ENCODE peak calls at places on chromosome 2, in six cellular contexts. One of them, this sample, is unnamed.

GRCh38 chr2:46304635-46305034 is 7.4 kb downstream of the EPAS1 start:
- DNase-seq in stimulated activated CD4-positive, alpha-beta T cell treated with anti-CD3 and anti-CD28 coated beads, Interleukin-1b, Interleukin-23, amount 100 ng/mL, for 4 hours: no peak
- DNase-seq in IMR-90: no peak
- DNase-seq in epithelial cell of proximal tubule: no peak
- DNase-seq in naive thymus-derived CD8-positive, alpha-beta T cell: peak
- DNase-seq in HTR-8/SVneo: no peak
- DNase-seq in this sample: no peak

GRCh38 chr2:73986085-73986680 is 1.5 kb downstream of the TET3 start:
- DNase-seq in stimulated activated CD4-positive, alpha-beta T cell treated with anti-CD3 and anti-CD28 coated beads, Interleukin-1b, Interleukin-23, amount 100 ng/mL, for 4 hours: no peak
- DNase-seq in IMR-90: no peak
- DNase-seq in epithelial cell of proximal tubule: no peak
- DNase-seq in naive thymus-derived CD8-positive, alpha-beta T cell: peak
- DNase-seq in HTR-8/SVneo: no peak
- DNase-seq in this sample: no peak

GRCh38 chr2:45008296-45009129 is 739 bp downstream of the SIX2 start:
- DNase-seq in stimulated activated CD4-positive, alpha-beta T cell treated with anti-CD3 and anti-CD28 coated beads, Interleukin-1b, Interleukin-23, amount 100 ng/mL, for 4 hours: no peak
- DNase-seq in IMR-90: peak
- DNase-seq in epithelial cell of proximal tubule: no peak
- DNase-seq in naive thymus-derived CD8-positive, alpha-beta T cell: no peak
- DNase-seq in HTR-8/SVneo: no peak
- DNase-seq in this sample: peak

GRCh38 chr2:136254681-136255080 is 136.7 kb upstream of the CXCR4 start:
- DNase-seq in stimulated activated CD4-positive, alpha-beta T cell treated with anti-CD3 and anti-CD28 coated beads, Interleukin-1b, Interleukin-23, amount 100 ng/mL, for 4 hours: no peak
- DNase-seq in IMR-90: no peak
- DNase-seq in epithelial cell of proximal tubule: no peak
- DNase-seq in naive thymus-derived CD8-positive, alpha-beta T cell: no peak
- DNase-seq in HTR-8/SVneo: no peak
- DNase-seq in this sample: no peak

GRCh38 chr2:70785137-70785911 is 5.1 kb downstream of the FIGLA start:
- DNase-seq in stimulated activated CD4-positive, alpha-beta T cell treated with anti-CD3 and anti-CD28 coated beads, Interleukin-1b, Interleukin-23, amount 100 ng/mL, for 4 hours: peak
- DNase-seq in IMR-90: no peak
- DNase-seq in epithelial cell of proximal tubule: no peak
- DNase-seq in naive thymus-derived CD8-positive, alpha-beta T cell: peak
- DNase-seq in HTR-8/SVneo: peak
- DNase-seq in this sample: peak

GRCh38 chr2:191582355-191582754 is 95.6 kb upstream of the NABP1 start:
- DNase-seq in stimulated activated CD4-positive, alpha-beta T cell treated with anti-CD3 and anti-CD28 coated beads, Interleukin-1b, Interleukin-23, amount 100 ng/mL, for 4 hours: no peak
- DNase-seq in IMR-90: peak
- DNase-seq in epithelial cell of proximal tubule: peak
- DNase-seq in naive thymus-derived CD8-positive, alpha-beta T cell: no peak
- DNase-seq in HTR-8/SVneo: peak
- DNase-seq in this sample: peak

GRCh38 chr2:100526868-100527267 is 35.9 kb upstream of the PDCL3 start:
- DNase-seq in stimulated activated CD4-positive, alpha-beta T cell treated with anti-CD3 and anti-CD28 coated beads, Interleukin-1b, Interleukin-23, amount 100 ng/mL, for 4 hours: no peak
- DNase-seq in IMR-90: no peak
- DNase-seq in epithelial cell of proximal tubule: no peak
- DNase-seq in naive thymus-derived CD8-positive, alpha-beta T cell: no peak
- DNase-seq in HTR-8/SVneo: no peak
- DNase-seq in this sample: no peak

GRCh38 chr2:1632006-1632348 is 112.3 kb downstream of the PXDN start:
- DNase-seq in stimulated activated CD4-positive, alpha-beta T cell treated with anti-CD3 and anti-CD28 coated beads, Interleukin-1b, Interleukin-23, amount 100 ng/mL, for 4 hours: no peak
- DNase-seq in IMR-90: peak
- DNase-seq in epithelial cell of proximal tubule: no peak
- DNase-seq in naive thymus-derived CD8-positive, alpha-beta T cell: no peak
- DNase-seq in HTR-8/SVneo: peak
- DNase-seq in this sample: peak

GRCh38 chr2:74511104-74511989 is 2.9 kb upstream of the TLX2 start:
- DNase-seq in stimulated activated CD4-positive, alpha-beta T cell treated with anti-CD3 and anti-CD28 coated beads, Interleukin-1b, Interleukin-23, amount 100 ng/mL, for 4 hours: no peak
- DNase-seq in IMR-90: peak
- DNase-seq in epithelial cell of proximal tubule: no peak
- DNase-seq in naive thymus-derived CD8-positive, alpha-beta T cell: no peak
- DNase-seq in HTR-8/SVneo: no peak
- DNase-seq in this sample: peak

This sample was measured in PC-3.